ENCODE peak calls at places on chromosomes 5 and 9, in five cellular contexts. X is amygdala, F is SK-MEL-5, P is LoVo, Z is AG08395. G is an unnamed sample.

GRCh38 chr5:135308752-135309151 is 90.3 kb downstream of the MACROH2A1 start:
- DNase-seq in Z (peak), F (no peak), P (peak), X (no peak), G (peak)

GRCh38 chr9:98045234-98046160 is 11.0 kb upstream of the NANS start:
- DNase-seq in X (no peak), P (peak), F (peak), Z (no peak), G (no peak)

GRCh38 chr9:87498046-87498815 is 564 bp downstream of the DAPK1 start:
- DNase-seq in F (peak), Z (peak), P (peak), X (peak), G (no peak)

GRCh38 chr9:135136991-135137390 is 49.5 kb downstream of the OLFM1 start:
- DNase-seq in X (no peak), P (no peak), F (no peak), Z (no peak), G (no peak)

GRCh38 chr5:41858890-41859289 is 11.3 kb downstream of the OXCT1 start:
- DNase-seq in P (no peak), X (no peak), F (no peak), Z (no peak), G (no peak)

GRCh38 chr9:115106001-115106400 is 12.0 kb downstream of the TNC start:
- DNase-seq in P (no peak), F (no peak), Z (no peak), X (no peak), G (no peak)

GRCh38 chr9:94554439-94555331 is at the start of gene PCAT7:
- DNase-seq in F (peak), Z (peak), X (no peak), P (peak), G (no peak)

GRCh38 chr9:90868555-90868954 is 66.9 kb downstream of the SYK start:
- DNase-seq in X (no peak), P (no peak), F (no peak), Z (no peak), G (no peak)

GRCh38 chr9:136645903-136646754 is 16.6 kb upstream of the EGFL7 start:
- DNase-seq in X (no peak), P (no peak), Z (no peak), F (no peak), G (no peak)

GRCh38 chr9:98175762-98176161 is 16.7 kb downstream of the CORO2A start:
- DNase-seq in F (no peak), X (no peak), Z (no peak), P (no peak), G (no peak)

GRCh38 chr9:114405294-114406034 is 17.7 kb upstream of the AKNA start:
- DNase-seq in X (peak), F (peak), Z (peak), P (peak), G (peak)

GRCh38 chr5:176994460-176995121 is 12.0 kb downstream of the UIMC1 start:
- DNase-seq in X (no peak), Z (no peak), F (no peak), P (no peak), G (no peak)

GRCh38 chr5:39476466-39477215 is 51.9 kb upstream of the DAB2 start:
- DNase-seq in Z (peak), P (no peak), X (no peak), F (no peak), G (no peak)

GRCh38 chr9:21523021-21524014 is 41.2 kb upstream of the IFNE start:
- DNase-seq in X (no peak), Z (no peak), F (no peak), P (no peak), G (no peak)

GRCh38 chr9:106878943-106879916 is 16.3 kb downstream of the ZNF462 start:
- DNase-seq in X (no peak), Z (peak), F (peak), P (no peak), G (peak)

GRCh38 chr9:123716339-123716738 is 213.6 kb downstream of the DENND1A start:
- DNase-seq in P (no peak), Z (no peak), X (no peak), F (no peak), G (no peak)

GRCh38 chr5:149464796-149465489 is 85.9 kb upstream of the IL17B start:
- DNase-seq in F (no peak), X (no peak), P (no peak), Z (peak), G (no peak)

GRCh38 chr9:134342746-134343115 is 16.5 kb downstream of the RXRA start:
- DNase-seq in F (no peak), Z (no peak), P (no peak), X (no peak), G (no peak)

GRCh38 chr5:160192424-160192823 is 36.9 kb upstream of the FABP6 start:
- DNase-seq in F (no peak), X (no peak), Z (no peak), P (no peak), G (no peak)

GRCh38 chr5:112492291-112492690 is 73.2 kb upstream of the EPB41L4A start:
- DNase-seq in Z (peak), P (no peak), F (peak), X (peak), G (peak)

GRCh38 chr9:5493597-5494511 is 16.5 kb upstream of the PDCD1LG2 start:
- DNase-seq in Z (peak), X (no peak), P (no peak), F (no peak), G (no peak)

GRCh38 chr9:91421022-91421765 is 2.4 kb downstream of the NFIL3 start:
- DNase-seq in P (no peak), Z (peak), X (no peak), F (peak), G (no peak)

GRCh38 chr9:117714282-117714681 is 10.1 kb downstream of the TLR4 start:
- DNase-seq in Z (no peak), F (no peak), P (no peak), X (no peak), G (no peak)

GRCh38 chr9:131120620-131121228 is 4.7 kb upstream of the NUP214 start:
- DNase-seq in F (no peak), P (no peak), Z (no peak), X (no peak), G (no peak)

GRCh38 chr5:142289708-142290573 is 34.9 kb downstream of the SPRY4 start:
- DNase-seq in Z (no peak), F (no peak), X (no peak), P (no peak), G (no peak)

GRCh38 chr9:93302586-93303257 is 118.8 kb downstream of the WNK2 start:
- DNase-seq in X (no peak), F (peak), P (peak), Z (peak), G (peak)

GRCh38 chr5:58860680-58861079 is 277.8 kb downstream of the RAB3C start:
- DNase-seq in X (no peak), Z (no peak), P (no peak), F (no peak), G (no peak)

GRCh38 chr5:126351138-126351537 is 72.1 kb upstream of the GRAMD2B start:
- DNase-seq in X (no peak), P (no peak), F (peak), Z (no peak), G (peak)

GRCh38 chr5:54222336-54222735 is 88.0 kb downstream of the ARL15 start:
- DNase-seq in X (no peak), P (no peak), Z (no peak), F (no peak), G (no peak)

GRCh38 chr9:95411211-95411892 is 93.8 kb upstream of the FANCC start:
- DNase-seq in P (no peak), Z (no peak), F (no peak), X (no peak), G (no peak)

GRCh38 chr5:124090115-124090514 is 578.1 kb downstream of the CSNK1G3 start:
- DNase-seq in X (no peak), Z (no peak), F (no peak), P (no peak), G (no peak)

GRCh38 chr9:708182-708555 is 133.3 kb upstream of the DMRT1 start:
- DNase-seq in F (no peak), Z (no peak), P (no peak), X (no peak), G (no peak)

GRCh38 chr9:84371737-84372136 is 31.2 kb upstream of the SLC28A3 start:
- DNase-seq in X (no peak), Z (peak), P (no peak), F (peak), G (no peak)